ENCODE peak calls at places on chromosome 13, in six cellular contexts. One of them, this sample, is unnamed. For H3K27me3, the result is how much of the 10 kb centered on the place peaks cover.

GRCh38 chr13:59906413-59907027 is 257.2 kb downstream of the DIAPH3 start:
- DNase-seq in body of pancreas: no peak
- DNase-seq in transverse colon: no peak
- DNase-seq in uterus: no peak
- DNase-seq in heart left ventricle: no peak
- DNase-seq in gastrocnemius medialis: no peak
- DNase-seq in this sample: no peak

GRCh38 chr13:44818428-44818827 is 170.8 kb downstream of the NUFIP1 start:
- DNase-seq in body of pancreas: no peak
- DNase-seq in transverse colon: no peak
- DNase-seq in uterus: no peak
- DNase-seq in heart left ventricle: no peak
- DNase-seq in gastrocnemius medialis: no peak
- DNase-seq in this sample: no peak

GRCh38 chr13:46858776-46859175 is 38.1 kb downstream of the HTR2A start:
- DNase-seq in body of pancreas: no peak
- DNase-seq in transverse colon: no peak
- DNase-seq in uterus: no peak
- DNase-seq in heart left ventricle: no peak
- DNase-seq in gastrocnemius medialis: no peak
- DNase-seq in this sample: no peak

GRCh38 chr13:91406619-91407018 is 8.2 kb downstream of the GPC5 start:
- DNase-seq in body of pancreas: no peak
- DNase-seq in transverse colon: no peak
- DNase-seq in uterus: no peak
- DNase-seq in heart left ventricle: no peak
- DNase-seq in gastrocnemius medialis: no peak
- DNase-seq in this sample: no peak

GRCh38 chr13:73765651-73766384 is 368.4 kb downstream of the KLF12 start:
- DNase-seq in body of pancreas: peak
- DNase-seq in transverse colon: peak
- DNase-seq in uterus: peak
- DNase-seq in heart left ventricle: peak
- DNase-seq in gastrocnemius medialis: peak
- DNase-seq in this sample: peak

GRCh38 chr13:45933203-45934014 is 81.9 kb upstream of the SIAH3 start:
- DNase-seq in body of pancreas: no peak
- DNase-seq in transverse colon: no peak
- DNase-seq in uterus: no peak
- DNase-seq in heart left ventricle: no peak
- DNase-seq in gastrocnemius medialis: no peak
- DNase-seq in this sample: no peak

GRCh38 chr13:101757446-101758039 is 305.1 kb downstream of the ITGBL1 start:
- DNase-seq in body of pancreas: no peak
- DNase-seq in transverse colon: no peak
- DNase-seq in uterus: no peak
- DNase-seq in heart left ventricle: no peak
- DNase-seq in gastrocnemius medialis: no peak
- DNase-seq in this sample: no peak

GRCh38 chr13:23087884-23088283 is 92.9 kb upstream of the SGCG start:
- DNase-seq in body of pancreas: peak
- DNase-seq in transverse colon: no peak
- DNase-seq in uterus: no peak
- DNase-seq in heart left ventricle: no peak
- DNase-seq in gastrocnemius medialis: no peak
- DNase-seq in this sample: no peak

GRCh38 chr13:66501187-66501586 is 728.9 kb downstream of the PCDH9 start:
- DNase-seq in body of pancreas: no peak
- DNase-seq in transverse colon: no peak
- DNase-seq in uterus: no peak
- DNase-seq in heart left ventricle: no peak
- DNase-seq in gastrocnemius medialis: no peak
- DNase-seq in this sample: no peak

GRCh38 chr13:74573654-74574053 is 439.4 kb upstream of the KLF12 start:
- DNase-seq in body of pancreas: no peak
- DNase-seq in transverse colon: no peak
- DNase-seq in uterus: no peak
- DNase-seq in heart left ventricle: no peak
- DNase-seq in gastrocnemius medialis: no peak
- DNase-seq in this sample: no peak

GRCh38 chr13:112845511-112846144 is 123.4 kb upstream of the MCF2L start:
- DNase-seq in body of pancreas: no peak
- DNase-seq in transverse colon: no peak
- DNase-seq in uterus: no peak
- DNase-seq in heart left ventricle: no peak
- DNase-seq in gastrocnemius medialis: no peak
- DNase-seq in this sample: no peak

GRCh38 chr13:30094015-30094533 is 213.3 kb downstream of the KATNAL1 start:
- DNase-seq in body of pancreas: no peak
- DNase-seq in transverse colon: no peak
- DNase-seq in uterus: no peak
- DNase-seq in heart left ventricle: no peak
- DNase-seq in gastrocnemius medialis: no peak
- DNase-seq in this sample: no peak

GRCh38 chr13:34913040-34913439 is 29.0 kb upstream of the NBEA start:
- DNase-seq in body of pancreas: no peak
- DNase-seq in transverse colon: no peak
- DNase-seq in uterus: no peak
- DNase-seq in heart left ventricle: no peak
- DNase-seq in gastrocnemius medialis: no peak
- DNase-seq in this sample: no peak

GRCh38 chr13:43908156-43909126 is 28.7 kb downstream of the LACC1 start:
- DNase-seq in body of pancreas: no peak
- DNase-seq in transverse colon: no peak
- DNase-seq in uterus: no peak
- DNase-seq in heart left ventricle: no peak
- DNase-seq in gastrocnemius medialis: no peak
- DNase-seq in this sample: no peak

GRCh38 chr13:111908391-111908790 is 158.6 kb upstream of the SOX1 start:
- DNase-seq in body of pancreas: peak
- DNase-seq in transverse colon: no peak
- DNase-seq in uterus: no peak
- DNase-seq in heart left ventricle: no peak
- DNase-seq in gastrocnemius medialis: no peak
- DNase-seq in this sample: no peak

GRCh38 chr13:35979378-35979911 is 151.7 kb downstream of the DCLK1 start:
- DNase-seq in body of pancreas: peak
- DNase-seq in transverse colon: peak
- DNase-seq in uterus: peak
- DNase-seq in heart left ventricle: no peak
- DNase-seq in gastrocnemius medialis: peak
- DNase-seq in this sample: peak

GRCh38 chr13:112616586-112617381 is 28.8 kb upstream of the TUBGCP3 start:
- DNase-seq in body of pancreas: peak
- DNase-seq in transverse colon: no peak
- DNase-seq in uterus: no peak
- DNase-seq in heart left ventricle: no peak
- DNase-seq in gastrocnemius medialis: no peak
- DNase-seq in this sample: no peak

GRCh38 chr13:52600666-52601065 is 41.6 kb upstream of the HNRNPA1L2 start:
- DNase-seq in body of pancreas: no peak
- DNase-seq in transverse colon: no peak
- DNase-seq in uterus: no peak
- DNase-seq in heart left ventricle: no peak
- DNase-seq in gastrocnemius medialis: no peak
- DNase-seq in this sample: no peak

GRCh38 chr13:32624441-32624840 is 38.2 kb downstream of the PDS5B start:
- DNase-seq in body of pancreas: no peak
- DNase-seq in transverse colon: no peak
- DNase-seq in uterus: no peak
- DNase-seq in heart left ventricle: no peak
- DNase-seq in gastrocnemius medialis: no peak
- DNase-seq in this sample: no peak

GRCh38 chr13:94214979-94215378 is 264.5 kb downstream of the DCT start:
- DNase-seq in body of pancreas: no peak
- DNase-seq in transverse colon: no peak
- DNase-seq in uterus: no peak
- DNase-seq in heart left ventricle: no peak
- DNase-seq in gastrocnemius medialis: no peak
- DNase-seq in this sample: no peak

GRCh38 chr13:29292045-29292444 is 303.4 kb downstream of the SLC7A1 start:
- DNase-seq in body of pancreas: no peak
- DNase-seq in transverse colon: no peak
- DNase-seq in uterus: no peak
- DNase-seq in heart left ventricle: no peak
- DNase-seq in gastrocnemius medialis: no peak
- DNase-seq in this sample: no peak

GRCh38 chr13:75178436-75178835 is 303.5 kb downstream of the TBC1D4 start:
- DNase-seq in body of pancreas: no peak
- DNase-seq in transverse colon: no peak
- DNase-seq in uterus: no peak
- DNase-seq in heart left ventricle: no peak
- DNase-seq in gastrocnemius medialis: no peak
- DNase-seq in this sample: no peak

GRCh38 chr13:34698953-34699352 is 243.1 kb upstream of the NBEA start:
- DNase-seq in body of pancreas: no peak
- DNase-seq in transverse colon: no peak
- DNase-seq in uterus: no peak
- DNase-seq in heart left ventricle: no peak
- DNase-seq in gastrocnemius medialis: no peak
- DNase-seq in this sample: no peak

GRCh38 chr13:110680852-110681251 is 25.1 kb downstream of the CARS2 start:
- DNase-seq in body of pancreas: no peak
- DNase-seq in transverse colon: no peak
- DNase-seq in uterus: no peak
- DNase-seq in heart left ventricle: no peak
- DNase-seq in gastrocnemius medialis: no peak
- DNase-seq in this sample: no peak

GRCh38 chr13:110676511-110677204 is 29.3 kb downstream of the CARS2 start:
- DNase-seq in body of pancreas: peak
- DNase-seq in transverse colon: peak
- DNase-seq in uterus: no peak
- DNase-seq in heart left ventricle: no peak
- DNase-seq in gastrocnemius medialis: no peak
- DNase-seq in this sample: no peak

GRCh38 chr13:110677731-110678545 is 28.0 kb downstream of the CARS2 start:
- DNase-seq in body of pancreas: no peak
- DNase-seq in transverse colon: no peak
- DNase-seq in uterus: no peak
- DNase-seq in heart left ventricle: no peak
- DNase-seq in gastrocnemius medialis: no peak
- DNase-seq in this sample: no peak

GRCh38 chr13:110681868-110682550 is 23.9 kb downstream of the CARS2 start:
- DNase-seq in body of pancreas: no peak
- DNase-seq in transverse colon: no peak
- DNase-seq in uterus: no peak
- DNase-seq in heart left ventricle: no peak
- DNase-seq in gastrocnemius medialis: no peak
- DNase-seq in this sample: no peak

GRCh38 chr13:110676057-110676510 is 29.8 kb downstream of the CARS2 start:
- DNase-seq in body of pancreas: no peak
- DNase-seq in transverse colon: peak
- DNase-seq in uterus: no peak
- DNase-seq in heart left ventricle: no peak
- DNase-seq in gastrocnemius medialis: no peak
- DNase-seq in this sample: no peak
- H3K4me3 ChIP-seq in body of pancreas: no peak
- H3K4me3 ChIP-seq in transverse colon: no peak
- H3K4me3 ChIP-seq in uterus: no peak
- H3K4me3 ChIP-seq in heart left ventricle: no peak
- H3K4me3 ChIP-seq in gastrocnemius medialis: no peak
- H3K4me3 ChIP-seq in this sample: no peak

DNA sequence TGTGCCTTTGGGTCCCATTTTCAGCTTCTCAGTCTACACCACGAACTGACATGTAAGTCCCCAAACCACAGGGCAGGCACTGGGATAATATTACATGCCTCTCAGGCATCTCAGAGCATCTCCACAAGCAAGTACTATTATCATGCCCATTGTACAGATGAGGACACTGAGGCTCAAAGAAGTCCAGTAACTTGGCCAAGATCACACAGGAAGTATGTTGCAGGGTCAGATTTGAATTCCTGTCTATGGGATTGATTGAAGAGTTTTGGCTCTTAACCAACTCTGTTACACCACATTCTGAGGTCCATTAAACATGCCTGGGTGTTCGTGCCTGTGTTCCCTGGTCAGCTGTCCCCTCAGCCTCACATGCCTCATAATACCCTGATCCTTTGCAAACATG is 319.8 kb downstream of the FOXO1 start:
- DNase-seq in body of pancreas: no peak
- DNase-seq in transverse colon: no peak
- DNase-seq in uterus: no peak
- DNase-seq in heart left ventricle: no peak
- DNase-seq in gastrocnemius medialis: no peak
- DNase-seq in this sample: no peak
- H3K27me3 ChIP-seq in body of pancreas: under half
- H3K27me3 ChIP-seq in transverse colon: under half
- H3K27me3 ChIP-seq in uterus: under half
- H3K27me3 ChIP-seq in heart left ventricle: under half
- H3K27me3 ChIP-seq in gastrocnemius medialis: under half
- H3K27me3 ChIP-seq in this sample: under half

DNA sequence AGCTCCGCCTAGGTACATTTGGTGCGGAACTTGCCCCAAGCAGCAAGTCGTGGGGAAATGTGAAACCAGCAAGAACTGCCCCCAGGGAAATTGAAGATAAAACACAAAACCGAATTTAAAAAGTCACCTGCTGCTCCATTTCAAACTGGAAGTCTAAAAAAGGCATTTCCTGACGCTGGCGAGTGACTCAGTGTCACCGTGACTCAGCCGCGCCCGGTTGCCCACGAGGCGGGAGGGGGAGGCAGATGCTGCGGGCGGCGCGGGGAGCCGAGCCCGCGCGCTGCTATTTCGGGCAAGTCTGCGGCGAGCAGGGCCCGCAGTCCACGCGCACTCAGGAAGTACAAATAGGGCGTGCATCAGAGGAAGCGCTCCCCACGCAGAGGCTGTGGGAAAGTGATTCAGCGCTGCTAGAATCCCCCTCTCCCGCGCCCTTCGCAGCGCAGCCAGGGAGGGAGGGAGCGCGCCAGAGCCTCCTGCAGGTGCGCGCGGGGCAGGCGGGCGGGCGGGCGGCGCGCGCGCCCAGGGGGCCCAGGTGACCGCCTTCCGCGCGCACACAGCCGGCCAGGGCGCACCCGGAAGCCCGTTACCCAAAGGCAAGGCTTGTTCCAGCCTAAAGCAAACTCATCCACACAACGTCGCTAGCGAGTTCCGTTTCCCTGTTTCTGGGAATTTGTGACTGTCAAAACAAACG is 168.8 kb downstream of the COL4A1 start:
- DNase-seq in body of pancreas: peak
- DNase-seq in transverse colon: peak
- DNase-seq in uterus: peak
- DNase-seq in heart left ventricle: peak
- DNase-seq in gastrocnemius medialis: peak
- DNase-seq in this sample: peak
- TF ChIP-seq POLR2A in body of pancreas: peak
- TF ChIP-seq POLR2A in transverse colon: no peak
- TF ChIP-seq POLR2A in uterus: no peak
- TF ChIP-seq POLR2A in heart left ventricle: no peak
- TF ChIP-seq POLR2A in gastrocnemius medialis: peak
- TF ChIP-seq POLR2A in this sample: no peak

DNA sequence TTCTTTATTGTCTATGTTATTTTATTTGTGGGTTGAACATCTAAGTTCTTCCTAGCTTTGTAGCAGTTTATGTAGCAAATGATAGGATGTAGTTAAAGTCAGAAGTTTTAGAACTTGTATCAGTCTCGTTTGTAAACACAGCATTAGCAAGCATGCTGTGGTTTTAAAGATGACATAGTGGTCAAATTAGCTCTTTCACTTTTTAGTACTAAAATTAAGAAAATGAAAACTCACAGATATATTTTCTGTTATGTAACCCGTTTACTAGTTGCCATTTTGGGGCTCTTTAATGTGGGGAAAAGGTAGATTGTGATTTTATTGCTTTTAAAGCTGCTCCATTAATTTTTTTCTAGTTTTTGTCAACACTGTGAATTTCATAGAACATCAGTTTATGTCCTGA is 216.5 kb downstream of the PCCA start:
- DNase-seq in body of pancreas: no peak
- DNase-seq in transverse colon: no peak
- DNase-seq in uterus: no peak
- DNase-seq in heart left ventricle: no peak
- DNase-seq in gastrocnemius medialis: no peak
- DNase-seq in this sample: no peak
- H3K4me3 ChIP-seq in body of pancreas: no peak
- H3K4me3 ChIP-seq in transverse colon: no peak
- H3K4me3 ChIP-seq in uterus: no peak
- H3K4me3 ChIP-seq in heart left ventricle: no peak
- H3K4me3 ChIP-seq in gastrocnemius medialis: no peak
- H3K4me3 ChIP-seq in this sample: no peak